ENCODE peak calls at places on chromosomes 4 and X, in nine cellular contexts. One of them, this sample, is unnamed.

GRCh38 chrX:53239474-53239873 is 14.5 kb upstream of the KDM5C start:
- DNase-seq in fibroblast of pulmonary artery: no peak
- DNase-seq in stimulated activated naive B cell treated with anti-CD40 and anti-IgM and Interleukin-4, amounts not matched to agents 10 μg/mL and 1 μg/mL and 100 μg/mL, for 72 hours: no peak
- DNase-seq in Right ventricle myocardium inferior: no peak
- DNase-seq in NCI-H226: no peak
- DNase-seq in activated CD4-positive, alpha-beta T cell treated with anti-CD3 and anti-CD28 coated beads, Interleukin-2, amount 50 U/mL, for 24 hours: no peak
- DNase-seq in fibroblast of the conjunctiva: no peak
- DNase-seq in sciatic nerve: no peak
- DNase-seq in lower leg skin: no peak
- DNase-seq in this sample: no peak

GRCh38 chrX:11397680-11398079 is 104.5 kb downstream of the AMELX start:
- DNase-seq in fibroblast of pulmonary artery: no peak
- DNase-seq in stimulated activated naive B cell treated with anti-CD40 and anti-IgM and Interleukin-4, amounts not matched to agents 10 μg/mL and 1 μg/mL and 100 μg/mL, for 72 hours: no peak
- DNase-seq in Right ventricle myocardium inferior: no peak
- DNase-seq in NCI-H226: no peak
- DNase-seq in activated CD4-positive, alpha-beta T cell treated with anti-CD3 and anti-CD28 coated beads, Interleukin-2, amount 50 U/mL, for 24 hours: no peak
- DNase-seq in fibroblast of the conjunctiva: no peak
- DNase-seq in sciatic nerve: no peak
- DNase-seq in lower leg skin: no peak
- DNase-seq in this sample: no peak

GRCh38 chrX:54807524-54808108 is at the start of gene MAGED2:
- DNase-seq in fibroblast of pulmonary artery: peak; percentile 50
- DNase-seq in stimulated activated naive B cell treated with anti-CD40 and anti-IgM and Interleukin-4, amounts not matched to agents 10 μg/mL and 1 μg/mL and 100 μg/mL, for 72 hours: no peak
- DNase-seq in Right ventricle myocardium inferior: no peak
- DNase-seq in NCI-H226: no peak
- DNase-seq in activated CD4-positive, alpha-beta T cell treated with anti-CD3 and anti-CD28 coated beads, Interleukin-2, amount 50 U/mL, for 24 hours: no peak
- DNase-seq in fibroblast of the conjunctiva: peak; percentile 12
- DNase-seq in sciatic nerve: peak; percentile 69
- DNase-seq in lower leg skin: no peak
- DNase-seq in this sample: no peak

GRCh38 chrX:51837926-51838325 is 55.5 kb upstream of the MAGED1 start:
- DNase-seq in fibroblast of pulmonary artery: peak; percentile 59
- DNase-seq in stimulated activated naive B cell treated with anti-CD40 and anti-IgM and Interleukin-4, amounts not matched to agents 10 μg/mL and 1 μg/mL and 100 μg/mL, for 72 hours: no peak
- DNase-seq in Right ventricle myocardium inferior: no peak
- DNase-seq in NCI-H226: no peak
- DNase-seq in activated CD4-positive, alpha-beta T cell treated with anti-CD3 and anti-CD28 coated beads, Interleukin-2, amount 50 U/mL, for 24 hours: no peak
- DNase-seq in fibroblast of the conjunctiva: peak; percentile 31
- DNase-seq in sciatic nerve: peak; percentile 82
- DNase-seq in lower leg skin: no peak
- DNase-seq in this sample: no peak

GRCh38 chrX:43002526-43003203 is 224.7 kb upstream of the PPP1R2C start:
- DNase-seq in fibroblast of pulmonary artery: no peak
- DNase-seq in stimulated activated naive B cell treated with anti-CD40 and anti-IgM and Interleukin-4, amounts not matched to agents 10 μg/mL and 1 μg/mL and 100 μg/mL, for 72 hours: peak; percentile 22
- DNase-seq in Right ventricle myocardium inferior: no peak
- DNase-seq in NCI-H226: no peak
- DNase-seq in activated CD4-positive, alpha-beta T cell treated with anti-CD3 and anti-CD28 coated beads, Interleukin-2, amount 50 U/mL, for 24 hours: no peak
- DNase-seq in fibroblast of the conjunctiva: no peak
- DNase-seq in sciatic nerve: no peak
- DNase-seq in lower leg skin: no peak
- DNase-seq in this sample: no peak

GRCh38 chrX:82230013-82230412 is 1028.1 kb downstream of the SH3BGRL start:
- DNase-seq in fibroblast of pulmonary artery: no peak
- DNase-seq in stimulated activated naive B cell treated with anti-CD40 and anti-IgM and Interleukin-4, amounts not matched to agents 10 μg/mL and 1 μg/mL and 100 μg/mL, for 72 hours: no peak
- DNase-seq in Right ventricle myocardium inferior: no peak
- DNase-seq in NCI-H226: no peak
- DNase-seq in activated CD4-positive, alpha-beta T cell treated with anti-CD3 and anti-CD28 coated beads, Interleukin-2, amount 50 U/mL, for 24 hours: no peak
- DNase-seq in fibroblast of the conjunctiva: no peak
- DNase-seq in sciatic nerve: no peak
- DNase-seq in lower leg skin: no peak
- DNase-seq in this sample: no peak

GRCh38 chr4:112704991-112705845 is 68.3 kb downstream of the LARP7 start:
- DNase-seq in fibroblast of pulmonary artery: peak; percentile 61
- DNase-seq in stimulated activated naive B cell treated with anti-CD40 and anti-IgM and Interleukin-4, amounts not matched to agents 10 μg/mL and 1 μg/mL and 100 μg/mL, for 72 hours: no peak
- DNase-seq in Right ventricle myocardium inferior: peak; percentile 71
- DNase-seq in NCI-H226: peak; percentile 69
- DNase-seq in activated CD4-positive, alpha-beta T cell treated with anti-CD3 and anti-CD28 coated beads, Interleukin-2, amount 50 U/mL, for 24 hours: no peak
- DNase-seq in fibroblast of the conjunctiva: peak; percentile 0
- DNase-seq in sciatic nerve: peak; percentile 67
- DNase-seq in lower leg skin: peak; percentile 88
- DNase-seq in this sample: no peak

GRCh38 chr4:100805547-100805946 is 287.7 kb upstream of the EMCN start:
- DNase-seq in fibroblast of pulmonary artery: no peak
- DNase-seq in stimulated activated naive B cell treated with anti-CD40 and anti-IgM and Interleukin-4, amounts not matched to agents 10 μg/mL and 1 μg/mL and 100 μg/mL, for 72 hours: no peak
- DNase-seq in Right ventricle myocardium inferior: no peak
- DNase-seq in NCI-H226: no peak
- DNase-seq in activated CD4-positive, alpha-beta T cell treated with anti-CD3 and anti-CD28 coated beads, Interleukin-2, amount 50 U/mL, for 24 hours: no peak
- DNase-seq in fibroblast of the conjunctiva: no peak
- DNase-seq in sciatic nerve: no peak
- DNase-seq in lower leg skin: no peak
- DNase-seq in this sample: no peak

GRCh38 chrX:11757729-11758399 is at the start of gene MSL3:
- DNase-seq in fibroblast of pulmonary artery: peak; percentile 68
- DNase-seq in stimulated activated naive B cell treated with anti-CD40 and anti-IgM and Interleukin-4, amounts not matched to agents 10 μg/mL and 1 μg/mL and 100 μg/mL, for 72 hours: peak; percentile 41
- DNase-seq in Right ventricle myocardium inferior: peak; percentile 78
- DNase-seq in NCI-H226: peak; percentile 42
- DNase-seq in activated CD4-positive, alpha-beta T cell treated with anti-CD3 and anti-CD28 coated beads, Interleukin-2, amount 50 U/mL, for 24 hours: no peak
- DNase-seq in fibroblast of the conjunctiva: peak; percentile 18
- DNase-seq in sciatic nerve: peak; percentile 75
- DNase-seq in lower leg skin: no peak
- DNase-seq in this sample: peak; percentile 88

GRCh38 chr4:84878090-84878489 is 88.4 kb downstream of the WDFY3 start:
- DNase-seq in fibroblast of pulmonary artery: peak; percentile 85
- DNase-seq in stimulated activated naive B cell treated with anti-CD40 and anti-IgM and Interleukin-4, amounts not matched to agents 10 μg/mL and 1 μg/mL and 100 μg/mL, for 72 hours: no peak
- DNase-seq in Right ventricle myocardium inferior: no peak
- DNase-seq in NCI-H226: peak; percentile 42
- DNase-seq in activated CD4-positive, alpha-beta T cell treated with anti-CD3 and anti-CD28 coated beads, Interleukin-2, amount 50 U/mL, for 24 hours: no peak
- DNase-seq in fibroblast of the conjunctiva: peak; percentile 26
- DNase-seq in sciatic nerve: no peak
- DNase-seq in lower leg skin: no peak
- DNase-seq in this sample: no peak

GRCh38 chr4:19309365-19309764 is 942.3 kb upstream of the SLIT2 start:
- DNase-seq in fibroblast of pulmonary artery: peak; percentile 85
- DNase-seq in stimulated activated naive B cell treated with anti-CD40 and anti-IgM and Interleukin-4, amounts not matched to agents 10 μg/mL and 1 μg/mL and 100 μg/mL, for 72 hours: no peak
- DNase-seq in Right ventricle myocardium inferior: no peak
- DNase-seq in NCI-H226: no peak
- DNase-seq in activated CD4-positive, alpha-beta T cell treated with anti-CD3 and anti-CD28 coated beads, Interleukin-2, amount 50 U/mL, for 24 hours: no peak
- DNase-seq in fibroblast of the conjunctiva: peak; percentile 58
- DNase-seq in sciatic nerve: no peak
- DNase-seq in lower leg skin: no peak
- DNase-seq in this sample: no peak

GRCh38 chrX:285076-285677 is 4.0 kb downstream of the PLCXD1 start:
- DNase-seq in fibroblast of pulmonary artery: no peak
- DNase-seq in stimulated activated naive B cell treated with anti-CD40 and anti-IgM and Interleukin-4, amounts not matched to agents 10 μg/mL and 1 μg/mL and 100 μg/mL, for 72 hours: no peak
- DNase-seq in Right ventricle myocardium inferior: no peak
- DNase-seq in NCI-H226: no peak
- DNase-seq in activated CD4-positive, alpha-beta T cell treated with anti-CD3 and anti-CD28 coated beads, Interleukin-2, amount 50 U/mL, for 24 hours: no peak
- DNase-seq in fibroblast of the conjunctiva: no peak
- DNase-seq in sciatic nerve: peak; percentile 33
- DNase-seq in lower leg skin: no peak
- DNase-seq in this sample: peak; percentile 31

GRCh38 chr4:151251922-151252321 is 25.0 kb upstream of the PRSS48 start:
- DNase-seq in fibroblast of pulmonary artery: no peak
- DNase-seq in stimulated activated naive B cell treated with anti-CD40 and anti-IgM and Interleukin-4, amounts not matched to agents 10 μg/mL and 1 μg/mL and 100 μg/mL, for 72 hours: no peak
- DNase-seq in Right ventricle myocardium inferior: no peak
- DNase-seq in NCI-H226: no peak
- DNase-seq in activated CD4-positive, alpha-beta T cell treated with anti-CD3 and anti-CD28 coated beads, Interleukin-2, amount 50 U/mL, for 24 hours: no peak
- DNase-seq in fibroblast of the conjunctiva: no peak
- DNase-seq in sciatic nerve: no peak
- DNase-seq in lower leg skin: no peak
- DNase-seq in this sample: no peak

GRCh38 chrX:45344597-45344996 is 143.9 kb upstream of the DIPK2B start:
- DNase-seq in fibroblast of pulmonary artery: peak; percentile 50
- DNase-seq in stimulated activated naive B cell treated with anti-CD40 and anti-IgM and Interleukin-4, amounts not matched to agents 10 μg/mL and 1 μg/mL and 100 μg/mL, for 72 hours: no peak
- DNase-seq in Right ventricle myocardium inferior: no peak
- DNase-seq in NCI-H226: peak; percentile 10
- DNase-seq in activated CD4-positive, alpha-beta T cell treated with anti-CD3 and anti-CD28 coated beads, Interleukin-2, amount 50 U/mL, for 24 hours: no peak
- DNase-seq in fibroblast of the conjunctiva: peak; percentile 46
- DNase-seq in sciatic nerve: no peak
- DNase-seq in lower leg skin: no peak
- DNase-seq in this sample: no peak

GRCh38 chrX:130770615-130771014 is 132.4 kb downstream of the ENOX2 start:
- DNase-seq in fibroblast of pulmonary artery: peak; percentile 78
- DNase-seq in stimulated activated naive B cell treated with anti-CD40 and anti-IgM and Interleukin-4, amounts not matched to agents 10 μg/mL and 1 μg/mL and 100 μg/mL, for 72 hours: no peak
- DNase-seq in Right ventricle myocardium inferior: no peak
- DNase-seq in NCI-H226: peak; percentile 68
- DNase-seq in activated CD4-positive, alpha-beta T cell treated with anti-CD3 and anti-CD28 coated beads, Interleukin-2, amount 50 U/mL, for 24 hours: no peak
- DNase-seq in fibroblast of the conjunctiva: peak; percentile 28
- DNase-seq in sciatic nerve: no peak
- DNase-seq in lower leg skin: no peak
- DNase-seq in this sample: no peak